ENCODE peak calls at places on chromosomes 11 and 22, in four cellular contexts. O is psoas muscle, V is mammary epithelial cell, W is neuronal stem cell. C is an unnamed sample.

GRCh38 chr11:75338516-75339218 is 12.8 kb downstream of the ARRB1 start:
- DNase-seq in W (no peak), O (no peak), V (no peak), C (no peak)

GRCh38 chr11:126189109-126189929 is 22.1 kb downstream of the RPUSD4 start:
- DNase-seq in V (no peak), O (no peak), W (no peak), C (no peak)

GRCh38 chr22:37304595-37305343 is 22.5 kb downstream of the CYTH4 start:
- DNase-seq in V (peak; percentile 46), W (no peak), O (no peak), C (no peak)

GRCh38 chr11:130313383-130314183 is 1.1 kb downstream of the ZBTB44 start:
- DNase-seq in V (peak; percentile 36), O (no peak), W (no peak), C (no peak)

GRCh38 chr11:27041141-27041869 is 690 bp downstream of the BBOX1 start:
- DNase-seq in V (no peak), O (no peak), W (peak; percentile 14), C (no peak)

GRCh38 chr22:42263944-42264343 is 6.5 kb downstream of the TCF20 start:
- DNase-seq in O (no peak), V (no peak), W (no peak), C (no peak)

GRCh38 chr22:23263651-23264555 is 83.6 kb downstream of the BCR start:
- DNase-seq in O (no peak), W (no peak), V (peak; percentile 69), C (no peak)

GRCh38 chr22:33126881-33127280 is 68.7 kb upstream of the SYN3 start:
- DNase-seq in W (peak; percentile 23), V (peak; percentile 37), O (no peak), C (peak; percentile 25)

GRCh38 chr11:65396769-65397745 is 10.6 kb downstream of the FRMD8 start:
- DNase-seq in V (no peak), O (no peak), W (no peak), C (no peak)
- H3K36me3 ChIP-seq in V (peaks cover 11% of the 10 kb centered on the region), O (peaks cover 87% of the 10 kb centered on the region), W (peaks cover 12% of the 10 kb centered on the region), C (peaks cover 9% of the 10 kb centered on the region)

GRCh38 chr11:86523738-86524602 is 148.4 kb downstream of the ME3 start:
- DNase-seq in V (peak; percentile 87), O (no peak), W (no peak), C (no peak)

GRCh38 chr11:86519064-86519911 is 144.6 kb downstream of the CCDC81 start:
- DNase-seq in O (no peak), V (no peak), W (no peak), C (no peak)

DNA sequence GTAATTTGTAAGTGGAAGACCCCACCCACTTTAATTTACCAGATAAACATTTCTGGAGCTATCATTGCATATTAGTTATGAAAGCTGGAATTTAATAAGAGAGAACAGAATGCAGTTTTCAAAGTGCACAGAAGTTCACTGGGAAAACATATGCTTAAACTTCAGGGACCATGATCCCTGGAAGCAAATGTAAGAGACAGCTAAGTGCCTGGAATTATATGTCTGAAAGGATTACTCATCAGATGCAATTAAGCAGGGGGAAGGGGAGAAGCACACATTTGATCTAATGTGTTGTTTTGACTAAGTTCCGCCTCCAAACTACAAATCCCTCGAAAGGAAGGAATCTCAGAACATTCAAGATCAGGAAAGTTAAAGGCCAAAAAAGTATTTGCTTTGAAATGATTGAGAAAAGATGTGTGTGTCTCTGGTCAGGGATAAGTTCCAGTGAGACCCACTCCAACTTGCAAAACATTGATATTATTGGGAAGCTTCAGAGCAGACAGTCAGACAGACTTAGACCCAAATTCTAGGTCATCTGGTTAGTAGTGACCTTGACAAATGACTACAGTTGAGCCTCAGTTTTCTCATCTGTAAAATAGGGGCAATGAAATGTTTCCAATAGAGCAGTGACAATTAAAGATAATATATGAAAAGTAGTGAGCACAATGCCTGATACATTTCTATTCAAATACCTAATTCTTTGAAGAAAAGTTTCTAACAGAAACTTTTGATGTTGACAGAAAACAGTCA is 147.6 kb downstream of the ME3 start:
- DNase-seq in V (peak; percentile 34), W (no peak), O (no peak), C (no peak)
- H3K4me3 ChIP-seq in V (no peak overlapping the region), W (no peak overlapping the region), O (no peak overlapping the region), C (no peak overlapping the region)

DNA sequence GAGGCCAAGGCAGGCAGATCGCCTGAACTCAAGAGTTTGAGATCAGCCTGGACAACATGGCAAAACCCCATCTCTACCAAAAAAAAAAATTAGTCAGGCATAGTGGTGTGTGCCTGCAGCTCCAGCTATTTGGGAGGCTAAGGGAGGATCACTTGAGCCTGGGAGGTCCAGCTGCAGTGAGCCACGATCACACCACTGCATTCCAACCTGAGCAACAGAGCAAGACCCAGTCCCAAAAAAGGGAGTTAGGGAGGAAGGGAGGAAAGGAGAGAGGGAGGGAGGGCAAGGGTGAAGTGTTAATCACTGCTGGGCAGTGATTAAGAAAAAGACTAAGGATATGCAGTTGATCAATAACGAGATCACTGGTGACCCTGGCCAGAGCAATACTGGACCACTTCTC is 56.0 kb upstream of the APOA1 start:
- DNase-seq in W (no peak), V (no peak), O (no peak), C (no peak)
- H3K36me3 ChIP-seq in W (peaks cover 8% of the 10 kb centered on the region), V (peaks cover 6% of the 10 kb centered on the region), O (peaks cover 65% of the 10 kb centered on the region), C (no peaks in the 10 kb centered on the region)

DNA sequence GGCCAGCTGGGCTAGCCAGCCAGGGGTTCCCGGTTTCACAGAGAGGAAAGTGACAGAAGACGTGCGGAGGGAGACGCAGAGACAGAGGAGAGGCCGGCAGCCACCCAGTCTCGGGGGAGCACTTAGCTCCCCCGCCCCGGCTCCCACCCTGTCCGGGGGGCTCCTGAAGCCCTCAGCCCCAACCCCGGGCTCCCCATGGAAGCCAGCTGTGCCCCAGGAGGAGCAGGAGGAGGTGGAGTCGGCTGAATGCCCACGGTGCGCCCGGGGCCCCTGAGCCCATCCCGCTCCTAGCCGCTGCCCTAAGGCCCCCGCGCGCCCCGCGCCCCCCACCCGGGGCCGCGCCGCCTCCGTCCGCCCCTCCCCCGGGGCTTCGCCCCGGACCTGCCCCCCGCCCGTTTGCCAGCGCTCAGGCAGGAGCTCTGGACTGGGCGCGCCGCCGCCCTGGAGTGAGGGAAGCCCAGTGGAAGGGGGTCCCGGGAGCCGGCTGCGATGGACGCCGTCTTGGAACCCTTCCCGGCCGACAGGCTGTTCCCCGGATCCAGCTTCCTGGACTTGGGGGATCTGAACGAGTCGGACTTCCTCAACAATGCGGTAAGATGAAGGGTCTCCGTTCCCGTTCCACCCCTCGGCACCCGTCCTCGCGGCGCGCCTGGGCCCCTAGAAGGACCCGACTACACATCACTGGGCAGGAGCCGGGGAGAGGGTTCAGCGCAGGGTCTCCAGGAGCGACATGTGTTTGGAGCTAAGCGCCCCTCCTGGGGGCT is at the start of gene CREB3L1:
- DNase-seq in V (no peak), O (peak; percentile 66), W (no peak), C (no peak)
- H3K4me3 ChIP-seq in V (peak within 1 kb of the TSS; percentile 16), O (peak within 1 kb of the TSS; percentile 65), W (peak within 1 kb of the TSS; percentile 86), C (peak within 1 kb of the TSS; percentile 65)

GRCh38 chr11:32109596-32109995 is 18.7 kb downstream of the RCN1 start:
- DNase-seq in O (no peak), V (no peak), W (no peak), C (no peak)

GRCh38 chr11:32108576-32108975 is 17.7 kb downstream of the RCN1 start:
- DNase-seq in O (no peak), V (no peak), W (no peak), C (no peak)

GRCh38 chr11:32107647-32108046 is 16.8 kb downstream of the RCN1 start:
- DNase-seq in V (no peak), W (no peak), O (no peak), C (no peak)

GRCh38 chr11:32110795-32111194 is 19.9 kb downstream of the RCN1 start:
- DNase-seq in O (no peak), V (no peak), W (no peak), C (no peak)

DNA sequence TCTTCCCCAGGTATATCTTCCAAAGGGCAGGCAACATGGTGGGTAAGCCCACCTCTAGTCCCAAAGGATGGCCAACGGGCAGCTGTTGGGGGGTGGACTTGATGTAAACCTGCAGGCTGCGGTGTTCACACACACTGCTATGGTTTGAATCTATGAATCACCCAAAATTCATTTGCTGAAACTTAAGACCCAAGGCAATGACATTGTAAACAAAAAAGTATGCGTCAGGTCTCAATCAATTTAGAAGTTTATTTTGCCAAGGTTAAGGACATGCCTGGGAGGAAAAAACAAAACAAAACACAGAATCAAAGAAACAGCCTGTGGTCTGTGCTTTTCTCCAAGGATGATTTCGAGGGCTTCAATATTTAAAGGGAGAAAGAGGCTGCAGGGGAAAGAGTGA is 18.3 kb downstream of the RCN1 start:
- DNase-seq in O (no peak), W (no peak), V (no peak), C (no peak)
- H3K36me3 ChIP-seq in O (peaks cover 1% of the 10 kb centered on the region), W (peaks cover 2% of the 10 kb centered on the region), V (peaks cover 5% of the 10 kb centered on the region), C (peaks cover 5% of the 10 kb centered on the region)

DNA sequence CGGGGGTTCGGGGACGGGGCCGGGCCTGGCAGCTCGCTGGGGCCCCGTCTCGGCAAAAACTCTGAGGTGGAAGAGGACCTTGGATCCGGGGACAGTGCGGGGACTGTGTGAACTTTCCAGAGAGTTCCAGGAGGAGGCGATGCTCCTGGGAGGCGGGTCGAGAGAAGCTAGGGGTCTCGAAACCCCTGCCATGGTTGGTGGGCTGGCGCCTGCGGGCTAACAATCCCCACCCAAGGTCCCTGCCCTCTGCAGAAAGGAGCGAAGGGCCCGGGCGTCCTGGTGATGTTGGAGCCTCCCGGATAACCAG is 4.7 kb upstream of the GRK2 start:
- DNase-seq in W (no peak), V (no peak), O (no peak), C (no peak)
- H3K4me3 ChIP-seq in W (peak overlapping the region; percentile 69), V (no peak overlapping the region), O (peak overlapping the region; percentile 55), C (peak overlapping the region; percentile 20)

GRCh38 chr11:64834031-64834722 is 10.3 kb downstream of the CDC42BPG start:
- DNase-seq in V (no peak), W (no peak), O (no peak), C (no peak)
- H3K36me3 ChIP-seq in V (peaks cover 13% of the 10 kb centered on the region), W (no peaks in the 10 kb centered on the region), O (no peaks in the 10 kb centered on the region), C (peaks cover 51% of the 10 kb centered on the region)

DNA sequence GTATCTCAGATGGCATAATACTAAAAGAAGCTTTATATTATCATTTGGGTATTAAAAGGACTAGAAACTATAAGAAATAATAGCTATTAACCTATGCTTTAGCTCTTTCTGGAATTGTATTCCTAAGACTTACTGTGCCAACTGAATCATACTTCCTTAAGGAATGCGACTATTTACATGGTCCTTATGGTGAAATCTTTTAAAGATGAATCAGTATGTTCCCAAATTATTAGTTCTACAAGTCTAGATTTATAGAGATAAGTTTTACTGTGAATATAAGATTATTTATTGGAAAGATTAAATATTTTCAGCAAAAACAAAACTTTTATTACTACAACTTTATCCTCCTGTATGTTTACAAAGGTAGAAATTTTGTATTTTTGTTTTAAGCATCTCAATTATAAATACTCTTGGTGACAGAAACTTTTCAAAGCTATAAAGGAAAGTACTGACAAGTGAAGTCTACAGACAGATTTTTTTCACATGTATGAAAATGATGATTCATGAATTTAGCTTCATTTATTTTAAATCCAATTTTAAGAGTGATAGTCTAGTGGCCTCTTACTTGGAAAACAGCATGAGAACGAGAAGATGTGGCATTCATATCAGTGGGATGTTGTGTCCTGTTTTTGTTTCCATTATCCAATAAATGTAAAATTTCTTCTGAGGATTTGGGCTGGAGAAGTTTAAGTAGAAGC is 17.8 kb downstream of the KIF18A start:
- DNase-seq in V (no peak), O (no peak), W (no peak), C (no peak)
- H3K4me3 ChIP-seq in V (no peak overlapping the region), O (no peak overlapping the region), W (no peak overlapping the region), C (no peak overlapping the region)

DNA sequence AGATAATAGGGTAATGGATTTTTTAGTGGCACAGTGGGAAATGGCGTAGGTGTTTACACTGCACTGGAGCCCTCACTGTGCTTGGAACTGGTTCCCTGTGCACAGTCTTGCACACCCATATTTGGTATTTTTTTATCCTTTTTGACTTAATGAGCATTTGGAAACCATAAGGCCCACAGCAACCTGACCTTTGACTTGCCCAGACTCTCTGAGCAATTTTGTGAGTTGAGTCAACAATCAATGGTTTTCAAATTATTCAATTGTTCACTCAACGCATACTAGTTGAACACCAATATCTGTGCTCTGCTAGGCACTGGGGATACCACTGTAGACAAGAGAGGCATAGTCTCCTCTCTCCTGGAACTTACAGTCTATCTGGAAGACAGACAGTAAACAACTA is 14.3 kb downstream of the CD44 start:
- DNase-seq in W (no peak), V (no peak), O (no peak), C (no peak)
- H3K36me3 ChIP-seq in W (no peaks in the 10 kb centered on the region), V (peaks cover 59% of the 10 kb centered on the region), O (no peaks in the 10 kb centered on the region), C (no peaks in the 10 kb centered on the region)

C was measured in iPS DF 6.9.